ENCODE peak calls at places on chromosomes 5 and 9, in four cellular contexts. W, K, C and Z are unnamed samples.

GRCh38 chr5:110414360-110414759 is 312.1 kb downstream of the TMEM232 start:
- DNase-seq in K (no peak), C (no peak), W (peak), Z (peak)

GRCh38 chr5:98770158-98770910 is 3.1 kb upstream of the RGMB start:
- DNase-seq in C (no peak), W (peak), K (no peak), Z (peak)

GRCh38 chr5:79546782-79547428 is 33.0 kb upstream of the HOMER1 start:
- DNase-seq in K (no peak), W (peak), C (no peak), Z (no peak)

GRCh38 chr5:168951341-168951740 is 349.6 kb downstream of the SLIT3 start:
- DNase-seq in W (no peak), C (no peak), K (no peak), Z (no peak)

GRCh38 chr5:149764086-149764485 is 34.0 kb downstream of the PPARGC1B start:
- DNase-seq in W (no peak), K (no peak), C (no peak), Z (no peak)

GRCh38 chr9:27181381-27181780 is 72.4 kb downstream of the TEK start:
- DNase-seq in C (no peak), K (no peak), W (peak), Z (peak)

GRCh38 chr5:128412145-128412930 is 125.7 kb downstream of the FBN2 start:
- DNase-seq in W (no peak), K (no peak), C (no peak), Z (peak)

GRCh38 chr9:76572205-76572550 is 113.2 kb downstream of the GCNT1 start:
- DNase-seq in C (no peak), K (no peak), W (no peak), Z (no peak)

GRCh38 chr9:35385042-35385441 is 104.9 kb upstream of the RUSC2 start:
- DNase-seq in K (no peak), W (peak), C (no peak), Z (peak)

GRCh38 chr9:106860731-106861584 is 2.0 kb upstream of the ZNF462 start:
- DNase-seq in K (peak), W (peak), C (no peak), Z (peak)

GRCh38 chr5:85000671-85001070 is 616.0 kb upstream of the EDIL3 start:
- DNase-seq in K (no peak), W (peak), C (no peak), Z (peak)

GRCh38 chr9:112125961-112126388 is 49.1 kb downstream of the SUSD1 start:
- DNase-seq in K (no peak), W (peak), C (no peak), Z (no peak)

GRCh38 chr5:4203146-4203545 is 607.5 kb downstream of the IRX1 start:
- DNase-seq in W (no peak), C (no peak), K (no peak), Z (no peak)

GRCh38 chr9:15524845-15525455 is 14.2 kb upstream of the PSIP1 start:
- DNase-seq in K (no peak), C (no peak), W (no peak), Z (no peak)

GRCh38 chr5:153299891-153300290 is 190.6 kb upstream of the GRIA1 start:
- DNase-seq in C (no peak), W (no peak), K (no peak), Z (no peak)

GRCh38 chr9:73152953-73153352 is 1.3 kb downstream of the ANXA1 start:
- DNase-seq in C (no peak), W (peak), K (no peak), Z (no peak)

GRCh38 chr5:75660678-75661465 is 49.6 kb downstream of the ANKDD1B start:
- DNase-seq in C (no peak), K (no peak), W (no peak), Z (no peak)

GRCh38 chr9:94511134-94511942 is 43.5 kb upstream of the PCAT7 start:
- DNase-seq in W (peak), C (no peak), K (no peak), Z (no peak)

GRCh38 chr9:89175739-89176360 is 2.8 kb downstream of the SHC3 start:
- DNase-seq in K (no peak), C (no peak), W (no peak), Z (peak)

GRCh38 chr9:105828596-105829213 is 134.4 kb downstream of the TMEM38B start:
- DNase-seq in W (no peak), C (no peak), K (no peak), Z (no peak)

GRCh38 chr5:129963359-129963758 is 59.1 kb downstream of the CHSY3 start:
- DNase-seq in K (no peak), W (peak), C (no peak), Z (peak)

GRCh38 chr5:42801516-42802166 is 10.1 kb downstream of the SELENOP start:
- DNase-seq in K (no peak), C (no peak), W (no peak), Z (no peak)

GRCh38 chr5:42798284-42799240 is 13.1 kb downstream of the SELENOP start:
- DNase-seq in K (no peak), C (no peak), W (no peak), Z (no peak)

GRCh38 chr5:42800748-42801330 is 10.9 kb downstream of the SELENOP start:
- DNase-seq in C (no peak), K (no peak), W (no peak), Z (no peak)

GRCh38 chr5:42799241-42799608 is 12.5 kb downstream of the SELENOP start:
- DNase-seq in W (no peak), K (no peak), C (no peak), Z (no peak)

GRCh38 chr5:42799668-42800114 is 12.0 kb downstream of the SELENOP start:
- DNase-seq in C (no peak), K (no peak), W (no peak), Z (no peak)
- H3K4me2 ChIP-seq in C (no peak), K (no peak), W (no peak), Z (no peak)

DNA sequence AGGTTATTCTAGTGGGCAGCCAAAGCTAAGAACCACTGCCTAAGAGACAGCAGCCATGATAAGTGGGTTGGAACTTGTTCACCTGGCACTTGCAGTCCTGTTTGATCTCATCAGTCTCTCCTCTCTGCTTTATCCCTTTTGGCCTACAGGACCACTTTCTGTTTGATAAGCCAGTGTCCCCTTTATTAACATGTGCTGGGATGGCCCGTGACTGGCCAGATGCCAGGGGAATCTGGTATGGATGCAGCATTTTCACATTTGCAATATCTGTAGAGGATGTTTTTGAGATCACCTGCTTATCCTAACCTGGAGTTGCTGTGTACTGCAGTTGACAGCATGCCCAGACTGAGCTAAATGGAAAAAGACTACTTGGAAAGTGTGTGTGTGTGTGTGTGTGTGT is 23.6 kb downstream of the CKMT2 start:
- DNase-seq in K (no peak), C (no peak), W (no peak), Z (no peak)
- H3K9ac ChIP-seq in K (no peak), C (no peak), W (no peak), Z (no peak)

DNA sequence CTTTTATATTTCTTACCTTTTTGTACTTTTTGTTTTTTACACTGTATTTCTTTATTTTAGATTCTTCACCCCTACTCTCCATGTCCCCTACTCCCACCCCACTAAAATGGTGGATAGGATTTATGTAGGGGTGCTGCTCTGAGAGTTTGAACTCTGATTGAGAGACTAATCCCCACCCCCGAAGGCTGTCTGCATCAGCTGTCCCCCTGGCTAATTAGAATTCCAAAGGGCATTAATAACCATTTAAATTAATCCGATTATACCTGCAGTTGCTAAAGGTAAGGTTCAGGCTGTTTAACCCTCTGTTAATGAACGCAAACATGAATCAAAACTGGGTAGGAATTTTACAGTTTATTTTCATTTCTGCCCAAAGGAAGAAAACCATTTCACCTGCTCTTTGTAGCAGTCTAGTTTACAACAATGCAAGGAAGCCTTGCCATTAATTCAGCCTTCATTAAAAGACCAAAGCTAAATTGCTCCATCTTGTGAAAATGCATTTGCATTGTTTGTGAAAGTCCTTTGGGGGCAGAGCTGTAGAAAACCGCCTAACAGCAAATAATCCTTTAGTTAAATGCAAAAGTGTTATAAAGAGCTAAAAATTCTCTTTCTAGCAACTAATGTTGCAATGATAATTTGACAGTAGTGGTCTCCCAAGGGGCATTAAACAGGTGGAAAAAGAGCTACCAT is 71.2 kb downstream of the ZCCHC7 start:
- DNase-seq in W (no peak), C (no peak), K (peak), Z (no peak)
- H3K4me2 ChIP-seq in W (no peak), C (peak), K (no peak), Z (no peak)

DNA sequence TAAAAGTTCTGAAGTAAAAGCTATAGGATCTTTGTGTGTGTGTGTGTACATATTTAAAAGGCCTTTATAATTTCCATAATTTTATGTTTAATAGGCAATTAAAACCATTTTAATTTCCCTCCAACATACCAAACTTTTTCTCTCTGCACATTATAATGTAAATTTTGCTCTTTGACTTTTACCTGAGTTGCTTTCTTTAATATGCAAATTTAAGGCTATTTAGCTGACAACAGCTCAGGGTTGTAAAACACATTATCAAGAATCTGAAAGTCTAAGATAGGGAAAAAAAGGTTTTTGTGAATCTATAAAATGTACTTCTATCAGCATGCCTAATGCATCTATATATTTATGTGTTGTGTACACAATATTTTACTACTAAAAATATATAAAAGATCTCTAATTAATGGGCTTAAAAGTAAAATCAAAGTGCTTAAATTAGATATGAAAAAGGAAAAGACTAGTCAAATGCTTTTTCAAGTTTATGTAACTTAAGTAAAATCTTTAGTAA is 239.6 kb upstream of the RAI14 start:
- DNase-seq in W (no peak), K (no peak), C (no peak), Z (no peak)
- H3K9ac ChIP-seq in W (no peak), K (no peak), C (no peak), Z (no peak)

DNA sequence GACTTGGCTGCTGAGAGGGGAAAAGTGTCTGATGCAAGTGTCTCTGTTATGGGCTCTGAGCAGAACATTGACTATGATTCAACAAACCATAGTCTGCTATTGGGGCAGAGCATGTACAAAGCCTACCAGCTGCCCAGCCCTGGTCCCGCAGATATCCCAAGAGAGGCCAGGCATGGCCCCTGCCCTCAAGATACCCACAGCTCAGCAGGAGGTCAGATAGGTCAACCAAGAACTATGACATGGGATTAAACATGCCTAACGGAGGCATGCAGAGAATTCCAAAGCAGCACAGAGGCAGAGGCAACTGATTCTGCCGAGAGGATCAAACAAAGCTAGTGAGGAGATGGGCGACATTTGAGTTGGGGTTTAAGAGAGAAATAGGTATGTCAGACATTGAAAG is 39.9 kb upstream of the CPLX2 start:
- DNase-seq in C (no peak), W (no peak), K (no peak), Z (no peak)
- H3K4me2 ChIP-seq in C (no peak), W (no peak), K (no peak), Z (no peak)

GRCh38 chr5:32851774-32852173 is 140.7 kb downstream of the NPR3 start:
- DNase-seq in K (peak), W (no peak), C (no peak), Z (no peak)

GRCh38 chr5:32854473-32854872 is 143.4 kb downstream of the NPR3 start:
- DNase-seq in W (peak), C (no peak), K (no peak), Z (no peak)

GRCh38 chr5:32850792-32851191 is 139.7 kb downstream of the NPR3 start:
- DNase-seq in C (no peak), K (no peak), W (no peak), Z (no peak)

GRCh38 chr5:32848681-32849080 is 137.6 kb downstream of the NPR3 start:
- DNase-seq in W (no peak), K (no peak), C (no peak), Z (peak)

DNA sequence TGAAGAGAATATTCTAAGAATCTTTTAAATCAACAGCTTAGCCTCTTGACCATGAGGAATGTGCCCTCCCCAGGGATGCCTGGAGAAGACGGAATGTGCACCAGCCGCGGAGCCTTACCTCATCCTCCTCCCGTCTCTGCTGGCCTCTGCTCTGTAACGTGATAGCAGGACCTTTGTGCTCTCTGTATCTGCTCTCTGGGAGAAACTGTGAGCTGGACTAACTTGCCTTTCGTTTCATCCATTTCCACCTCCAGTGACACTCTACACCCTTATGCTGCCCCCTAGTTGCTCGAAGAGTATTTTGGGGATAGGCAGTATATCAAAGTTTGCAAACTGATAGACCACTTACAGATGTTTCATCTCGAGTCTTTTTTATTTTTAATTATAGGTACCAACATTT is 141.4 kb downstream of the NPR3 start:
- DNase-seq in K (peak), C (peak), W (peak), Z (peak)
- H3K9ac ChIP-seq in K (no peak), C (no peak), W (no peak), Z (peak)

DNA sequence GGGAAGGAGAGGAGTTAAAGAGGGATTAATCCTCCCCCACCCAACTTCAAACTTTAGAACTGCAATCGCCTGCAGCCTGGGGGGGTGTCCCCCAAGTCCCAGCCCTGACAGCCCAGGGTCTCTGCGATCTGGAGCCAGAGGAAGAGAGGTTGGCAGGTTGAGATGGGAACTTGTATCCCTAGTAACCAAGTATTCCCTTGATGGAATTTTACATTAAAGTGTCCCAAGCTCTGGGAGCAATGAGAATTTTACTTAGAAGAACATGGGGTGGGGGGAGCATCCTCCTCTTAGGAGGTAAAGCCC is 6.1 kb downstream of the NR2F1-AS1 start:
- DNase-seq in W (no peak), C (no peak), K (no peak), Z (no peak)
- H3K4me2 ChIP-seq in W (no peak), C (no peak), K (peak), Z (peak)

GRCh38 chr5:71782393-71782770 is 63.3 kb downstream of the CARTPT start:
- DNase-seq in K (no peak), C (no peak), W (no peak), Z (no peak)

GRCh38 chr5:71780597-71780996 is 61.5 kb downstream of the CARTPT start:
- DNase-seq in C (no peak), W (no peak), K (no peak), Z (no peak)

GRCh38 chr5:71783891-71784290 is 64.8 kb downstream of the CARTPT start:
- DNase-seq in C (no peak), W (peak), K (no peak), Z (no peak)

GRCh38 chr5:71782771-71783770 is 64.0 kb downstream of the CARTPT start:
- DNase-seq in W (peak), C (peak), K (peak), Z (peak)

GRCh38 chr5:71778678-71779276 is 59.7 kb downstream of the CARTPT start:
- DNase-seq in C (no peak), K (peak), W (peak), Z (peak)
- H3K9ac ChIP-seq in C (no peak), K (no peak), W (no peak), Z (no peak)